ENCODE peak calls at places on chromosomes 12 and 14, in seven cellular contexts. U is OCI-LY7, X is progenitor cell of endocrine pancreas, Q is H9, H is astrocyte of the cerebellum, J is AG09319, C is cardiac fibroblast. F is an unnamed sample.

GRCh38 chr12:69516950-69517349 is 46.8 kb downstream of the FRS2 start:
- DNase-seq in U (no peak), X (no peak), Q (no peak), H (no peak), J (no peak), C (no peak), F (no peak)

GRCh38 chr14:96146131-96146771 is 58.4 kb upstream of the BDKRB2 start:
- DNase-seq in U (no peak), X (no peak), Q (no peak), H (peak; percentile 66), J (peak; percentile 73), C (peak; percentile 39), F (peak; percentile 45)

GRCh38 chr12:104263580-104264358 is 39.8 kb upstream of the EID3 start:
- DNase-seq in U (no peak), X (no peak), Q (no peak), H (no peak), J (peak; percentile 54), C (peak; percentile 58), F (no peak)

GRCh38 chr12:93662961-93663728 is 14.0 kb upstream of the CRADD start:
- DNase-seq in U (no peak), X (no peak), Q (no peak), H (no peak), J (no peak), C (no peak), F (no peak)

GRCh38 chr12:91224411-91224810 is 41.8 kb upstream of the DCN start:
- DNase-seq in U (no peak), X (no peak), Q (no peak), H (no peak), J (no peak), C (no peak), F (no peak)

GRCh38 chr14:89903340-89903965 is 51.1 kb downstream of the EFCAB11 start:
- DNase-seq in U (no peak), X (no peak), Q (no peak), H (no peak), J (no peak), C (no peak), F (no peak)

GRCh38 chr12:59500915-59501314 is 94.9 kb upstream of the SLC16A7 start:
- DNase-seq in U (no peak), X (no peak), Q (no peak), H (no peak), J (no peak), C (no peak), F (no peak)

GRCh38 chr12:120474092-120474960 is 4.8 kb upstream of the SRSF9 start:
- DNase-seq in U (no peak), X (no peak), Q (peak; percentile 43), H (no peak), J (no peak), C (peak; percentile 77), F (no peak)

GRCh38 chr12:42237853-42238239 is 202 bp downstream of the YAF2 start:
- DNase-seq in U (no peak), X (no peak), Q (no peak), H (no peak), J (no peak), C (no peak), F (no peak)

GRCh38 chr14:22900088-22900799 is 17.2 kb downstream of the REM2 start:
- DNase-seq in U (peak; percentile 83), X (no peak), Q (peak; percentile 64), H (peak; percentile 59), J (no peak), C (peak; percentile 85), F (no peak)

GRCh38 chr12:19035552-19035951 is 94.0 kb upstream of the PLEKHA5 start:
- DNase-seq in U (no peak), X (no peak), Q (no peak), H (no peak), J (peak; percentile 44), C (peak; percentile 46), F (no peak)

GRCh38 chr12:32918890-32919791 is 22.6 kb upstream of the PKP2 start:
- DNase-seq in U (peak; percentile 11), X (no peak), Q (no peak), H (peak; percentile 91), J (no peak), C (peak; percentile 95), F (no peak)

GRCh38 chr12:46303039-46303666 is 34.3 kb upstream of the SLC38A1 start:
- DNase-seq in U (peak; percentile 60), X (no peak), Q (no peak), H (peak; percentile 9), J (no peak), C (peak; percentile 64), F (no peak)

GRCh38 chr12:130487636-130488035 is 149.9 kb downstream of the PIWIL1 start:
- DNase-seq in U (no peak), X (no peak), Q (no peak), H (no peak), J (no peak), C (no peak), F (no peak)

GRCh38 chr14:97806871-97807270 is 1009.7 kb downstream of the VRK1 start:
- DNase-seq in U (no peak), X (no peak), Q (no peak), H (no peak), J (no peak), C (no peak), F (no peak)

GRCh38 chr12:132899033-132899432 is 11.6 kb upstream of the CHFR start:
- DNase-seq in U (no peak), X (no peak), Q (no peak), H (no peak), J (no peak), C (peak; percentile 35), F (no peak)

GRCh38 chr12:39047539-39048078 is 142.2 kb upstream of the CPNE8 start:
- DNase-seq in U (no peak), X (no peak), Q (no peak), H (no peak), J (no peak), C (no peak), F (no peak)

GRCh38 chr12:124392271-124392990 is 97.5 kb downstream of the RFLNA start:
- DNase-seq in U (peak; percentile 8), X (no peak), Q (peak; percentile 84), H (no peak), J (no peak), C (peak; percentile 57), F (no peak)
- TF ChIP-seq CTCF in U (peak; percentile 47), X (peak; percentile 10), Q (no peak), H (peak; percentile 25), J (peak; percentile 20), C (peak; percentile 26), F (peak; percentile 52)

GRCh38 chr12:121802843-121803698 is 738 bp upstream of the SETD1B start:
- DNase-seq in U (peak; percentile 93), X (peak; percentile 78), Q (peak; percentile 90), H (peak; percentile 89), J (peak; percentile 93), C (peak; percentile 97), F (peak; percentile 81)

GRCh38 chr12:121803861-121804416 is at the start of gene SETD1B:
- DNase-seq in U (peak; percentile 79), X (no peak), Q (no peak), H (no peak), J (no peak), C (peak; percentile 62), F (no peak)

GRCh38 chr12:121805800-121806555 is 2.2 kb downstream of the SETD1B start:
- DNase-seq in U (no peak), X (no peak), Q (no peak), H (no peak), J (no peak), C (no peak), F (no peak)

GRCh38 chr12:121805171-121805687 is 1.4 kb downstream of the SETD1B start:
- DNase-seq in U (peak; percentile 53), X (no peak), Q (no peak), H (no peak), J (no peak), C (peak; percentile 47), F (no peak)

DNA sequence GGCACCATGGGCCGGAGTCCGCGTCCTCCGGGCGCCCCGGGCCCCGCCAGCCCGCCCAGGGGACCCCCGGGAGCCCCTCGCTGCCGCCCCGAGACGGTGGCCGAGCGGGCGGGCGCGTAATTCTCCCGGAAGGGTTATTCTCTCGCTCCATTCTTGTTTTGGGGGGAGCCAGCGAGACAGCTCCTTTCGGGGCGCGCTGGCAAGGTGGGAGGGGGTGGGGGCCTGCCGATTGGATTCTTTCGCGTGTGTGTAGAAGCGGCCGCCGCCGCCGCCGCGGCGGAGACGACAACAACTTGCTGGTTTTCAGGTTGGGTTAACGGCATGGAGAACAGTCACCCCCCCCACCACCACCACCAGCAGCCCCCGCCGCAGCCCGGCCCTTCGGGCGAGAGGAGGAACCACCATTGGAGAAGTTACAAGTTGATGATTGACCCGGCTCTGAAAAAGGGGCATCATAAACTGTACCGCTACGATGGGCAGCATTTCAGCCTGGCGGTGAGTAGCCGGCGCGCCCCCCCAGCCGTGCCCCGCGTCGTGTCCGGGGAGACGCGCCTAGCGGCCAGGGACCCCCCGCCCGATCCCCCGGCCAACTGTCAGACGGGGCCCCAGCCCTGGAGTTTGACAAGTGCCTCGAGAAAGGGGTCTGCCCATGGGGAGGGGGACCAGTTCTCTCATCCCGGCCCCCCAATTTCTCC is 755 bp downstream of the SETD1B start:
- DNase-seq in U (peak; percentile 57), X (no peak), Q (no peak), H (no peak), J (no peak), C (peak; percentile 37), F (no peak)
- TF ChIP-seq CTCF in U (no peak), X (no peak), Q (no peak), H (no peak), J (no peak), C (no peak), F (no peak)

DNA sequence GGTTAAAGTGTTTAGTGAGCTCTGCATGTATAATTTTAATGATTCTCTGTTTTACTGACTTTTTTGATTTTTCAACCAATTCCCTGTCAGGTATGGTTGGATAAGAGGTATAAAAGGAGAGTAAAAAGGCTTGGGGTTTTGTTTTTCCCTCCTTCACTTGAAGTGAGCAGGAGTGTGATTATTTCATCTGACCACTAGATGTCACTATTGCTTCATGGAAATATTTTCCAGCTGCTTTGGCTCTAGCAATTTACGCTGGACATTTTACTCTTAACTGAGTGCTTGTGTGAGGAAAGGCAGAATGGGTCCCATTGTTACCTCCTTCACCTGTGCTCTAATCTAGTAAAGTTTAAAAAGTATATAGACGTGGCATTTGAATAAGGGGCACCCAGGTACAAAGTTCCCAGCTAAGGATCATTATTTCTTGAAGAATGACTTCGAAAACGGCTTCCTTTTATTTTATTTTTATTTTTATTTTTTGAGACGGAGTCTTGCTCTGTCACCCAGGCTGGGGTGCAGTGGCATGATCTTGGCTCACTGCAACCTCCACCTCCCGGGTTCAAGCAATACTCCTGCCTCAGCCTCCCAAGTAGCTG is 66.5 kb downstream of the TBC1D30 start:
- DNase-seq in U (peak; percentile 68), X (no peak), Q (no peak), H (peak; percentile 53), J (peak; percentile 19), C (peak; percentile 81), F (no peak)
- TF ChIP-seq CTCF in U (peak; percentile 92), X (peak; percentile 80), Q (peak; percentile 87), H (peak; percentile 56), J (peak; percentile 52), C (peak; percentile 50), F (peak; percentile 28)

GRCh38 chr14:21749306-21749868 is 75.8 kb upstream of the OR4E1 start:
- DNase-seq in U (no peak), X (no peak), Q (no peak), H (no peak), J (no peak), C (no peak), F (no peak)

DNA sequence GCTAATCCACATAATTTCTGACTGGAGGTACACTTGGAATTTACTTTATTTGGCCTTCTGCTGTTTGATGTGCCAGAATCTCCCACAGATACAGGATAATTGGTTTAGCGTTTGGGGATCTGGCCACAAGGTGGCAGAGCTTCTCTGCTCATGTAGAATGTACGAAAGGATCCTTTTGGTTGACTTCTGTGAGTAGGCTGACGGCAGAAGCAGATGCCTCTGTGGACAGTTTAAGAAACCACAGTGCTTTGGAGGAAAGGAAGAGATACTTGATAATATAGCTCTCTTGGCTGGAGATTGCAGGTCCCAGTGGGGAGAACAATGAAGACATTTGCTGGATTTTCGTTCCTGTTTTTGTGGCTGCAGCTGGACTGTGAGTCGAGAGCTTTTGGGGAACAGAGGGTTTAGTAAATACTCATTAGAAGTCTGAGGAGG is 75.3 kb upstream of the OR4E1 start:
- DNase-seq in U (peak; percentile 43), X (peak; percentile 19), Q (peak; percentile 62), H (peak; percentile 9), J (no peak), C (peak; percentile 59), F (no peak)
- TF ChIP-seq CTCF in U (peak; percentile 89), X (peak; percentile 78), Q (peak; percentile 87), H (peak; percentile 74), J (peak; percentile 27), C (peak; percentile 74), F (no peak)